ENCODE peak calls at places on chromosomes 16 and 17, in ten cellular contexts. E is HepG2, A is K562, Z is transverse colon, W is H1, K is suprapubic skin, I is stomach, H is esophagus muscularis mucosa, N is SK-N-SH, Q is GM12878. T is an unnamed sample.

GRCh38 chr16:57679768-57680167 is 11.7 kb downstream of the ADGRG3 start:
- DNase-seq in Q (no peak), W (no peak), E (no peak), K (no peak), I (no peak), Z (no peak), H (no peak), N (no peak), A (no peak), T (no peak)

GRCh38 chr16:67370686-67371085 is 22.6 kb downstream of the TPPP3 start:
- DNase-seq in Q (no peak), W (no peak), H (peak), Z (no peak), K (no peak), I (no peak), N (no peak), A (no peak), E (no peak), T (no peak)

GRCh38 chr16:86762035-86762550 is 183.7 kb downstream of the FOXL1 start:
- DNase-seq in Z (no peak), H (no peak), N (no peak), I (no peak), E (no peak), W (no peak), Q (no peak), K (no peak), A (no peak), T (peak)

GRCh38 chr16:22235839-22236745 is 30.0 kb downstream of the EEF2K start:
- DNase-seq in I (no peak), E (no peak), K (no peak), Z (peak), A (no peak), Q (no peak), W (no peak), N (no peak), H (no peak), T (no peak)

GRCh38 chr17:66348605-66349165 is 46.3 kb downstream of the PRKCA start:
- DNase-seq in N (peak), W (no peak), Z (peak), H (no peak), I (peak), E (peak), K (no peak), A (peak), Q (no peak), T (peak)

GRCh38 chr17:40857535-40857934 is 9.5 kb downstream of the KRT12 start:
- DNase-seq in I (no peak), A (no peak), K (no peak), H (no peak), N (peak), Q (no peak), Z (no peak), E (no peak), W (no peak), T (no peak)

GRCh38 chr17:64964796-64965195 is 45.5 kb upstream of the LRRC37A3 start:
- DNase-seq in Q (no peak), H (no peak), Z (no peak), N (no peak), A (no peak), I (no peak), E (no peak), W (no peak), K (no peak), T (no peak)

GRCh38 chr17:48283907-48284306 is 146.1 kb downstream of the SKAP1 start:
- DNase-seq in E (no peak), W (no peak), A (no peak), Q (no peak), I (no peak), K (no peak), Z (no peak), H (no peak), N (no peak), T (no peak)

GRCh38 chr17:75237100-75238014 is 24.0 kb downstream of the GGA3 start:
- DNase-seq in H (no peak), Q (no peak), K (no peak), E (no peak), I (no peak), W (no peak), A (no peak), Z (no peak), N (no peak), T (no peak)

GRCh38 chr17:72270530-72270929 is 149.7 kb downstream of the SOX9 start:
- DNase-seq in K (no peak), Q (no peak), H (no peak), A (no peak), N (peak), I (no peak), E (no peak), W (no peak), Z (no peak), T (no peak)

GRCh38 chr16:66058181-66058580 is 308.3 kb upstream of the CDH5 start:
- DNase-seq in W (no peak), Z (no peak), A (no peak), H (no peak), Q (no peak), K (no peak), N (no peak), I (no peak), E (no peak), T (no peak)

GRCh38 chr17:57086069-57086930 is 1.3 kb downstream of the AKAP1 start:
- DNase-seq in H (no peak), N (peak), W (no peak), Z (peak), K (no peak), A (peak), Q (no peak), E (peak), I (peak), T (peak)

GRCh38 chr16:23148513-23149266 is 562 bp downstream of the USP31 start:
- DNase-seq in I (peak), K (peak), Q (no peak), A (peak), H (no peak), Z (peak), N (peak), W (no peak), E (peak), T (peak)

GRCh38 chr17:57868007-57868774 is 18.3 kb upstream of the MRPS23 start:
- DNase-seq in K (peak), Q (peak), H (peak), W (peak), I (peak), N (peak), A (peak), Z (peak), E (peak), T (peak)

GRCh38 chr16:74758801-74759200 is 15.8 kb downstream of the FA2H start:
- DNase-seq in K (no peak), E (no peak), Z (no peak), N (no peak), I (no peak), A (no peak), H (no peak), Q (no peak), W (no peak), T (no peak)

GRCh38 chr16:17318200-17318599 is 152.6 kb downstream of the XYLT1 start:
- DNase-seq in N (no peak), E (no peak), Q (no peak), K (no peak), W (no peak), H (no peak), I (no peak), A (no peak), Z (no peak), T (no peak)

GRCh38 chr17:76562734-76563148 is 22.9 kb downstream of the PRCD start:
- DNase-seq in K (no peak), W (no peak), E (no peak), H (no peak), N (peak), I (no peak), Q (no peak), A (peak), Z (no peak), T (no peak)

GRCh38 chr16:85453179-85453678 is 159.9 kb upstream of the GSE1 start:
- DNase-seq in Q (no peak), H (no peak), N (no peak), A (no peak), K (no peak), Z (peak), E (no peak), I (peak), W (no peak), T (no peak)

GRCh38 chr17:48055531-48056245 is 7.5 kb downstream of the NFE2L1 start:
- DNase-seq in Z (no peak), W (peak), E (no peak), N (no peak), A (peak), K (no peak), Q (peak), I (no peak), H (no peak), T (no peak)

GRCh38 chr17:10224592-10225195 is 26.3 kb upstream of the GAS7 start:
- DNase-seq in A (no peak), E (no peak), Q (no peak), I (no peak), W (no peak), K (no peak), H (no peak), Z (no peak), N (no peak), T (no peak)

GRCh38 chr17:43416998-43417891 is 18.5 kb downstream of the ARL4D start:
- DNase-seq in A (no peak), Q (no peak), H (no peak), I (peak), Z (peak), W (no peak), K (no peak), E (no peak), N (no peak), T (peak)

GRCh38 chr17:76973040-76973439 is 104.8 kb downstream of the MGAT5B start:
- DNase-seq in Z (no peak), H (no peak), N (no peak), A (no peak), E (no peak), Q (no peak), K (no peak), W (no peak), I (no peak), T (no peak)

GRCh38 chr17:69581061-69581955 is 166.8 kb downstream of the MAP2K6 start:
- DNase-seq in W (no peak), K (no peak), N (no peak), Z (no peak), E (no peak), A (no peak), I (no peak), Q (peak), H (no peak), T (no peak)

GRCh38 chr17:29549169-29549935 is 17.5 kb downstream of the ABHD15 start:
- DNase-seq in H (no peak), Q (no peak), I (no peak), A (no peak), Z (no peak), K (no peak), N (peak), E (no peak), W (no peak), T (no peak)

GRCh38 chr17:57537524-57538410 is 207.3 kb downstream of the CCDC182 start:
- DNase-seq in E (peak), I (no peak), H (no peak), N (peak), A (no peak), Q (no peak), Z (no peak), W (no peak), K (no peak), T (no peak)

GRCh38 chr16:3983081-3983520 is 102.6 kb upstream of the CREBBP start:
- DNase-seq in W (peak), Z (peak), E (peak), H (no peak), I (peak), A (peak), N (peak), K (no peak), Q (no peak), T (peak)

GRCh38 chr17:15265131-15265530 is at the start of gene PMP22:
- DNase-seq in Q (no peak), Z (peak), W (no peak), I (no peak), E (no peak), N (no peak), K (no peak), H (no peak), A (no peak), T (peak)

GRCh38 chr16:11492808-11493530 is 93.8 kb downstream of the LITAF start:
- DNase-seq in I (no peak), H (no peak), E (no peak), Q (no peak), N (no peak), K (no peak), W (no peak), A (peak), Z (no peak), T (no peak)

GRCh38 chr17:81825841-81826471 is 7.1 kb downstream of the MCRIP1 start:
- DNase-seq in N (no peak), Z (no peak), A (no peak), H (no peak), W (no peak), E (peak), Q (no peak), K (no peak), I (no peak), T (no peak)

GRCh38 chr17:7513850-7514419 is 29.8 kb downstream of the POLR2A start:
- DNase-seq in E (no peak), K (no peak), W (no peak), A (no peak), N (no peak), H (no peak), Q (no peak), Z (no peak), I (no peak), T (no peak)

GRCh38 chr16:55622930-55623561 is 32.7 kb upstream of the SLC6A2 start:
- DNase-seq in E (peak), Z (no peak), A (peak), N (peak), I (no peak), W (peak), H (peak), Q (no peak), K (no peak), T (no peak)

GRCh38 chr17:39699818-39700147 is at the start of gene ERBB2:
- DNase-seq in W (no peak), Z (peak), H (no peak), K (no peak), N (no peak), A (no peak), Q (no peak), E (peak), I (peak), T (peak)

GRCh38 chr16:85526132-85526731 is 86.9 kb upstream of the GSE1 start:
- DNase-seq in N (peak), Q (no peak), Z (no peak), W (no peak), K (no peak), E (peak), A (no peak), I (no peak), H (no peak), T (no peak)

GRCh38 chr17:28282596-28282995 is 36.4 kb upstream of the TMEM97 start:
- DNase-seq in H (no peak), W (no peak), I (no peak), E (no peak), A (no peak), N (no peak), Q (no peak), Z (no peak), K (no peak), T (no peak)

GRCh38 chr16:6969594-6969993 is 363.1 kb upstream of the RBFOX1 start:
- DNase-seq in A (peak), I (no peak), W (no peak), K (no peak), E (no peak), Z (no peak), H (no peak), Q (no peak), N (no peak), T (no peak)

DNA sequence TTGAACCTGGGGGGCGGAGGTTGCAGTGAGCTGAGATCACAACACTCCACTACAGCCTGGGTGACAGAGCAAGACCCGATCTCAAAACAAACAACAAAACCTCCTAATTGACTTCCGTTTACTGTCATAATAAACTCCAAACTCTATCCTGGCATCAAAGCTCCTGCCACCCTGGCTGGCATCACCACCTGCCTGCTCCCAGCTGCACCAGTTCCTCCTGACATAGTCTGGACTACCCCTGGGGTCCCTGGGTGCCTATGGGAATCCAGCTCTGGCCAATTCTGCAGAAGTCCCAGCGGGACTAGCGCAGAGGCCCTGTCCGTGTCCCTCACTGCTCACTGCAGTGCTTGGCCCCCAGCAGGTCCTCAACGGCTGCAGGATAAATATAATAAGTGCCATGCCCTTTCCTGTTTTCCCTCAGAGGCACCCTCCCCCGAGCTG is 725 bp downstream of the NTHL1 start:
- DNase-seq in K (no peak), Z (no peak), Q (no peak), H (no peak), W (no peak), A (no peak), N (no peak), E (no peak), I (no peak), T (no peak)
- TF ChIP-seq POLR2AphosphoS5 in K (no peak), Z (peak), Q (no peak), H (peak), W (no peak), A (no peak), N (no peak), E (no peak), I (peak), T (peak)

GRCh38 chr17:60573139-60573975 is 26.6 kb upstream of the PPM1D start:
- DNase-seq in H (no peak), E (peak), Z (no peak), W (no peak), I (no peak), K (no peak), Q (no peak), N (no peak), A (no peak), T (peak)

GRCh38 chr17:60579551-60579950 is 20.4 kb upstream of the PPM1D start:
- DNase-seq in E (no peak), Q (no peak), H (no peak), A (no peak), W (no peak), I (no peak), N (no peak), K (no peak), Z (no peak), T (no peak)

GRCh38 chr17:60579090-60579489 is 20.9 kb upstream of the PPM1D start:
- DNase-seq in A (no peak), E (no peak), N (no peak), Q (no peak), Z (no peak), H (no peak), K (no peak), W (no peak), I (no peak), T (no peak)

GRCh38 chr17:60583008-60583407 is 17.0 kb upstream of the PPM1D start:
- DNase-seq in N (no peak), A (no peak), H (peak), I (no peak), Q (no peak), W (no peak), E (no peak), K (no peak), Z (no peak), T (no peak)

GRCh38 chr17:60577147-60577925 is 22.7 kb upstream of the PPM1D start:
- DNase-seq in W (no peak), I (no peak), Z (peak), K (no peak), H (no peak), N (peak), E (peak), A (peak), Q (peak), T (peak)
- H3K4me3 ChIP-seq in W (no peak), I (peak), Z (peak), K (peak), H (peak), N (no peak), E (peak), A (no peak), Q (peak), T (peak)

GRCh38 chr17:3957735-3958134 is 6.5 kb downstream of the ATP2A3 start:
- DNase-seq in W (no peak), I (no peak), Z (no peak), A (no peak), E (no peak), N (peak), H (no peak), K (no peak), Q (no peak), T (no peak)

GRCh38 chr17:3956983-3957382 is 7.3 kb downstream of the ATP2A3 start:
- DNase-seq in Q (no peak), H (no peak), A (no peak), Z (no peak), I (no peak), K (no peak), W (no peak), N (no peak), E (no peak), T (no peak)

GRCh38 chr17:3959295-3959899 is 4.8 kb downstream of the ATP2A3 start:
- DNase-seq in Q (no peak), W (no peak), E (peak), A (peak), H (no peak), I (peak), N (no peak), Z (peak), K (no peak), T (no peak)

GRCh38 chr17:3956558-3956957 is 7.7 kb downstream of the ATP2A3 start:
- DNase-seq in Z (no peak), K (no peak), Q (no peak), N (no peak), I (no peak), E (no peak), H (no peak), W (no peak), A (no peak), T (no peak)

GRCh38 chr17:3958200-3958599 is 6.0 kb downstream of the ATP2A3 start:
- DNase-seq in A (no peak), W (no peak), Q (no peak), N (no peak), H (no peak), I (no peak), E (no peak), K (no peak), Z (no peak), T (no peak)
- TF ChIP-seq EP300 in A (no peak), W (no peak), Q (no peak), N (no peak), H (no peak), I (no peak), E (no peak), K (no peak), Z (no peak), T (no peak)

GRCh38 chr16:27602103-27602502 is 52.2 kb downstream of the KATNIP start:
- DNase-seq in K (no peak), A (no peak), Q (no peak), I (no peak), W (no peak), E (no peak), H (no peak), Z (no peak), N (no peak), T (no peak)
- TF ChIP-seq POLR2AphosphoS5 in K (no peak), A (no peak), Q (no peak), I (no peak), W (no peak), E (no peak), H (no peak), Z (no peak), N (no peak), T (no peak)

GRCh38 chr16:84303516-84303915 is 8.8 kb downstream of the WFDC1 start:
- DNase-seq in N (no peak), W (no peak), E (no peak), I (no peak), K (no peak), Z (no peak), H (no peak), Q (no peak), A (no peak), T (no peak)

GRCh38 chr16:84303023-84303422 is 8.3 kb downstream of the WFDC1 start:
- DNase-seq in Z (peak), A (no peak), I (no peak), H (no peak), N (no peak), W (no peak), E (no peak), Q (no peak), K (no peak), T (peak)

GRCh38 chr16:84302111-84302954 is 7.7 kb downstream of the WFDC1 start:
- DNase-seq in I (no peak), N (no peak), A (no peak), Q (no peak), Z (no peak), E (no peak), W (no peak), K (no peak), H (no peak), T (no peak)

GRCh38 chr16:84298376-84298899 is 3.8 kb downstream of the WFDC1 start:
- DNase-seq in A (no peak), E (no peak), I (no peak), W (no peak), N (no peak), K (no peak), H (no peak), Q (no peak), Z (peak), T (peak)

GRCh38 chr16:84299734-84300440 is 5.2 kb downstream of the WFDC1 start:
- DNase-seq in I (no peak), Z (no peak), Q (no peak), H (no peak), E (no peak), N (no peak), K (no peak), A (no peak), W (peak), T (peak)
- H3K4me3 ChIP-seq in I (no peak), Z (no peak), Q (no peak), H (no peak), E (no peak), N (no peak), K (no peak), A (no peak), W (no peak), T (no peak)